ENCODE peak calls at places on chromosome 20, in four cellular contexts. H, C, Y and T are unnamed samples. For H3K4me1 and H3K9me3, the result is how much of the 10 kb centered on the place peaks cover.

GRCh38 chr20:58028123-58028522 is 200.3 kb downstream of the ANKRD60 start:
- DNase-seq in H (no peak), C (no peak), Y (no peak), T (no peak)

GRCh38 chr20:61056627-61057312 is 195.3 kb upstream of the CDH4 start:
- DNase-seq in Y (no peak), C (no peak), H (no peak), T (no peak)

GRCh38 chr20:50464026-50464724 is 46.0 kb upstream of the PTPN1 start:
- DNase-seq in C (peak), Y (peak), H (no peak), T (no peak)

GRCh38 chr20:20174089-20174835 is 121.9 kb downstream of the CFAP61 start:
- DNase-seq in C (no peak), H (no peak), Y (peak), T (no peak)

GRCh38 chr20:4617019-4617418 is 104.7 kb upstream of the PRND start:
- DNase-seq in H (no peak), Y (no peak), C (no peak), T (no peak)

GRCh38 chr20:21513881-21514540 is at the start of gene NKX2-2:
- DNase-seq in Y (no peak), C (no peak), H (no peak), T (no peak)

GRCh38 chr20:17870063-17870740 is 98.4 kb downstream of the SNX5 start:
- DNase-seq in H (no peak), Y (no peak), C (no peak), T (no peak)

GRCh38 chr20:50413088-50413500 is 97.1 kb upstream of the PTPN1 start:
- DNase-seq in C (no peak), H (no peak), Y (peak), T (no peak)

GRCh38 chr20:59055302-59055701 is 12.7 kb upstream of the PRELID3B start:
- DNase-seq in C (no peak), H (no peak), Y (peak), T (no peak)

GRCh38 chr20:18252597-18253451 is 35.5 kb upstream of the ZNF133 start:
- DNase-seq in Y (peak), H (no peak), C (no peak), T (no peak)

GRCh38 chr20:41524980-41525613 is 93.1 kb downstream of the CHD6 start:
- DNase-seq in C (peak), Y (no peak), H (peak), T (peak)

GRCh38 chr20:62858059-62858458 is 3.6 kb downstream of the TCFL5 start:
- DNase-seq in Y (no peak), H (no peak), C (no peak), T (no peak)
- H3K27ac ChIP-seq in Y (no peak), H (no peak), C (no peak), T (no peak)

GRCh38 chr20:45115829-45116228 is 855 bp upstream of the WFDC5 start:
- DNase-seq in C (no peak), Y (no peak), H (no peak), T (no peak)
- H3K4me1 ChIP-seq in C (under half), Y (under half), H (under half), T (under half)

DNA sequence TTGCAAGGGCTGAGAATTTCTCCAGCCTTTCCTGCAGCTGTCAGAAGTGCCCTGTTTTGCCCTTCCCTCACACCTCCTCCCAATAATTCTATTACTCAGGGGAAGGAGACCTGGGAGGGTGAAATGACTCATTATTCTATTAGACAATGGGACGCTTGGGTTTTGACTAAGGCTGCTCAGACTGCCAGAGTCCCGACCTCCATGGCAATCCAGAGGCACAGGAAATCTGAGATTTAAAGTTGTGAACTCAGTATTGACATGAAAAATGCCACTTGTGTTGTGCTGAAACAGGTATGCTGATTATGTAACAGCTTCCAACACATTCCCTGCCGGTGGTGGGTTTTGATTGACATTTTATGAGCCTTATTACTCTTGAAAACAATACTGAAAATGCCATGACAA is 625.9 kb upstream of the FLRT3 start:
- DNase-seq in C (no peak), H (no peak), Y (peak), T (no peak)
- H3K9me3 ChIP-seq in C (under half), H (under half), Y (under half), T (under half)

DNA sequence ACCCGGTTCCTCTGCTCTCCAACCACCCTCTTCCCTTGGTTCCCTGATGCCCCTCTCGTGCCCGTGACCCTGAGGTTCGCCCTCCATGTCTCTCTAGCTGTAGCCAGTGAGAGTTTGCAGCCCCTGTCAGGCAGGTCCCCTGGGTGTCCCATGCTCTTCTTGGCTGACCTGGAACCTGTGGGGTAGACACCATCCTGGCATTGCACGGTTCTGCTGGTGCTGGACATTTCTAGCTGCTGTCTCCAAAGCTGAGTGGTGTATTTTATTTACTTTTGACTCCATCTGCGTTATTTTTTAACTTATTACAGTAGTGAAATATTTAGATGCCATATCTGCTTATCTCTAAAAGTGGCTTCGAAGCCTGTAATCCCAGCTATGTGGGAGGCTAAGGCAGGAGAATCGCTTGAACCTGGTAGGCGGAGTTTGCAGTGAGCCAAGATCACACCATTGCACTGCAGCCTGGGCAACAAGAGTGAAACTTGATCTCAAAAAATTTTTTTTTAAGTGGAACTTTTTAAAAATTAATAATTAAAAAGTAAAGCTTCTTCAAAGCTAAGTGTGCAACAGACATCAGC is 12.5 kb downstream of the ENTPD6 start:
- DNase-seq in H (no peak), C (peak), Y (no peak), T (no peak)
- H3K27ac ChIP-seq in H (no peak), C (no peak), Y (no peak), T (no peak)

GRCh38 chr20:45821942-45822341 is 5.2 kb downstream of the TNNC2 start:
- DNase-seq in Y (no peak), H (no peak), C (no peak), T (no peak)
- H3K4me1 ChIP-seq in Y (under half), H (under half), C (under half), T (under half)

GRCh38 chr20:54995021-54995420 is 519.6 kb downstream of the DOK5 start:
- DNase-seq in H (no peak), C (no peak), Y (no peak), T (no peak)
- H3K9me3 ChIP-seq in H (under half), C (under half), Y (under half), T (under half)

GRCh38 chr20:24743641-24744040 is 205.4 kb upstream of the CST7 start:
- DNase-seq in Y (no peak), C (no peak), H (no peak), T (no peak)

GRCh38 chr20:24745206-24745605 is 203.9 kb upstream of the CST7 start:
- DNase-seq in Y (no peak), C (no peak), H (no peak), T (no peak)

GRCh38 chr20:24746351-24746685 is 202.8 kb upstream of the CST7 start:
- DNase-seq in Y (peak), C (no peak), H (no peak), T (no peak)

GRCh38 chr20:24747015-24747712 is 201.9 kb upstream of the CST7 start:
- DNase-seq in C (no peak), H (no peak), Y (no peak), T (no peak)

DNA sequence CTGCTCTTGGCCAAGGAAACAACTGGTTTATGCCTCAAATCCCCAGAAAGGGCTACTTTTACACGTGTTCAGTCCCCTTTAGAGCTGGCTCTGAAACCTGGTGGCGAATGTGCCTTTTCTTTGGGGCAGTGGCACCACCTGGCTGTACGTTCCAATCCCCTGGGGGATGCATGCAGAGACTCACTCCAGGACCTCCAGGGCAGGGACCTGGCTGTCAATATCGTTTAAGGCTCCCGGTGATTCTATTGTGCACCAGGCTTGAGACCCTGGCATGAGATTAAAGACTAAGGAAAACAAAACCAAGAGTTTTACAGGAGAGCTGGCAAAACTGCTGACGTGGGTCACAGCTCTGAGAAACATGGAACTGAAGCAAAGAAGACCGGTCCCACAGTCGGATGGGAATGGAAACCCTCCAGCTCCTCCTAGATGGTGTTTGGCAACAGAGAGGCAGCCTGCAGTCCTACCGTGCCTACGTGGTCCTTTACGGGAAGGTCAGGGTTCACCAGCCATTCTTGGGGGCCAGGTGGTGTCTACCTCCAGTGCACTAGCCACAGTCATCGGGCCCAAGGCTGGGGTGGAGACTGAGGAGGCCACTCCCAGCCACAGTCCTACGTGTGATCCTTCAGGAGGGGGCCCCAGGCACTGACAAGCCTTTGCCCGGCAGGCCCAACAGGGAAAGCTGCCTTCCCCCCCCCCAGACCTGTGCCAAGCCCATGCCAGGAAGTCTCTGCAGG is 203.3 kb upstream of the CST7 start:
- DNase-seq in C (no peak), H (no peak), Y (no peak), T (no peak)
- H3K27ac ChIP-seq in C (no peak), H (no peak), Y (no peak), T (no peak)

GRCh38 chr20:37518606-37519507 is 2.2 kb upstream of the NNAT start:
- DNase-seq in Y (no peak), H (peak), C (peak), T (no peak)
- H3K4me1 ChIP-seq in Y (under half), H (under half), C (under half), T (under half)